ENCODE peak calls at places on chromosome 1, in eight cellular contexts. L, N, X, O, V, D, C and E are unnamed samples.

GRCh38 chr1:210654176-210654786 is 325.6 kb downstream of the HHAT start:
- DNase-seq in N (no peak), L (peak), X (no peak), V (no peak), C (no peak), D (no peak), O (peak), E (no peak)

GRCh38 chr1:89953072-89953626 is 41.8 kb upstream of the ZNF326 start:
- DNase-seq in V (peak), N (peak), O (peak), C (no peak), X (peak), D (peak), L (no peak), E (peak)

GRCh38 chr1:19495816-19496528 is 10.6 kb upstream of the CAPZB start:
- DNase-seq in D (no peak), L (no peak), O (peak), V (no peak), N (peak), X (no peak), C (no peak), E (no peak)

GRCh38 chr1:3491291-3492246 is 37.1 kb downstream of the ARHGEF16 start:
- DNase-seq in O (peak), V (peak), L (peak), D (peak), N (peak), C (peak), X (peak), E (no peak)

GRCh38 chr1:56461158-56462127 is 117.9 kb downstream of the PLPP3 start:
- DNase-seq in O (no peak), C (no peak), D (no peak), N (no peak), V (no peak), L (no peak), X (no peak), E (no peak)

GRCh38 chr1:198118136-198118535 is 38.7 kb upstream of the NEK7 start:
- DNase-seq in D (no peak), X (peak), L (no peak), C (no peak), N (peak), O (peak), V (no peak), E (no peak)

GRCh38 chr1:67833595-67833926 is 294 bp upstream of the GNG12 start:
- DNase-seq in D (no peak), V (no peak), X (no peak), N (peak), C (no peak), L (no peak), O (peak), E (no peak)

GRCh38 chr1:66933887-66934700 is 9.3 kb downstream of the MIER1 start:
- DNase-seq in V (no peak), N (no peak), L (no peak), C (no peak), O (no peak), X (no peak), D (no peak), E (no peak)

GRCh38 chr1:101257500-101258325 is 20.9 kb downstream of the S1PR1 start:
- DNase-seq in O (no peak), L (no peak), C (no peak), X (peak), D (no peak), V (no peak), N (no peak), E (no peak)

GRCh38 chr1:117658676-117659075 is 52.8 kb downstream of the TENT5C start:
- DNase-seq in N (no peak), X (peak), C (no peak), O (no peak), L (no peak), D (peak), V (peak), E (no peak)

GRCh38 chr1:35288761-35289160 is 20.3 kb downstream of the ZMYM4 start:
- DNase-seq in X (no peak), C (no peak), D (no peak), V (no peak), N (peak), L (no peak), O (peak), E (no peak)

GRCh38 chr1:181255270-181255929 is 166.9 kb downstream of the IER5 start:
- DNase-seq in C (no peak), D (no peak), L (no peak), O (peak), N (peak), V (no peak), X (no peak), E (no peak)

GRCh38 chr1:30450148-30450817 is 273.1 kb downstream of the MATN1 start:
- DNase-seq in N (peak), C (no peak), D (no peak), L (no peak), X (no peak), O (no peak), V (no peak), E (no peak)

GRCh38 chr1:36705629-36706028 is 222.9 kb upstream of the CSF3R start:
- DNase-seq in X (no peak), V (no peak), C (no peak), N (no peak), L (no peak), O (no peak), D (no peak), E (peak)

GRCh38 chr1:233359431-233359830 is 31.9 kb downstream of the MAP3K21 start:
- DNase-seq in L (no peak), D (no peak), N (no peak), O (no peak), C (no peak), X (peak), V (no peak), E (no peak)

GRCh38 chr1:10564063-10564462 is 89.3 kb downstream of the PEX14 start:
- DNase-seq in O (no peak), V (no peak), L (no peak), C (no peak), N (no peak), D (no peak), X (no peak), E (no peak)

GRCh38 chr1:18682375-18682774 is 51.7 kb downstream of the PAX7 start:
- DNase-seq in D (no peak), L (no peak), X (no peak), C (no peak), N (no peak), O (no peak), V (no peak), E (no peak)

GRCh38 chr1:147613506-147613905 is 56.8 kb downstream of the ACP6 start:
- DNase-seq in L (peak), O (no peak), C (no peak), V (no peak), N (peak), D (no peak), X (no peak), E (no peak)

GRCh38 chr1:248047008-248047407 is 372 bp downstream of the OR2L3 start:
- DNase-seq in O (no peak), V (no peak), N (no peak), X (no peak), C (no peak), D (no peak), L (no peak), E (no peak)

GRCh38 chr1:181073638-181074037 is 14.9 kb upstream of the IER5 start:
- DNase-seq in C (no peak), O (peak), L (no peak), V (no peak), X (no peak), D (no peak), N (peak), E (peak)

GRCh38 chr1:220189750-220190347 is 82.4 kb downstream of the RAB3GAP2 start:
- DNase-seq in X (no peak), N (peak), V (no peak), O (no peak), D (no peak), C (no peak), L (peak), E (no peak)

GRCh38 chr1:67916439-67916886 is 83.2 kb upstream of the GNG12 start:
- DNase-seq in L (no peak), V (no peak), C (no peak), N (no peak), O (no peak), D (no peak), X (no peak), E (no peak)

GRCh38 chr1:48938975-48939374 is 162.3 kb upstream of the BEND5 start:
- DNase-seq in V (no peak), L (no peak), C (no peak), N (no peak), O (no peak), X (no peak), D (no peak), E (no peak)

GRCh38 chr1:228989676-228989991 is 254.4 kb downstream of the RHOU start:
- DNase-seq in C (no peak), O (no peak), X (no peak), D (no peak), V (no peak), N (no peak), L (no peak), E (no peak)

GRCh38 chr1:117606608-117607261 is 887 bp downstream of the TENT5C start:
- DNase-seq in N (peak), D (peak), L (peak), C (no peak), X (peak), V (peak), O (peak), E (no peak)

GRCh38 chr1:71785470-71785869 is 496.9 kb downstream of the NEGR1 start:
- DNase-seq in D (no peak), L (no peak), O (no peak), X (no peak), C (no peak), V (no peak), N (no peak), E (no peak)

GRCh38 chr1:204803607-204804006 is 67.1 kb upstream of the NFASC start:
- DNase-seq in N (no peak), X (no peak), C (no peak), L (no peak), V (no peak), O (no peak), D (no peak), E (no peak)

GRCh38 chr1:60448866-60449265 is 375.3 kb upstream of the C1orf87 start:
- DNase-seq in D (no peak), X (no peak), L (no peak), V (no peak), O (no peak), N (no peak), C (no peak), E (no peak)

GRCh38 chr1:203631349-203631748 is 4.7 kb downstream of the ATP2B4 start:
- DNase-seq in V (no peak), O (no peak), L (no peak), X (no peak), N (no peak), C (no peak), D (no peak), E (no peak)

GRCh38 chr1:156104065-156104810 is 10.3 kb upstream of the LMNA start:
- DNase-seq in V (peak), D (peak), N (peak), L (peak), C (no peak), O (peak), X (peak), E (no peak)

GRCh38 chr1:53334781-53335180 is 6.9 kb upstream of the LRP8 start:
- DNase-seq in C (no peak), L (no peak), V (peak), D (no peak), X (no peak), O (no peak), N (no peak), E (no peak)

GRCh38 chr1:15408890-15409399 is 743 bp upstream of the EFHD2 start:
- DNase-seq in C (no peak), L (no peak), N (no peak), O (no peak), V (no peak), D (no peak), X (no peak), E (no peak)

GRCh38 chr1:10387611-10388386 is 11.1 kb upstream of the PGD start:
- DNase-seq in X (peak), L (no peak), D (no peak), N (peak), C (no peak), O (peak), V (no peak), E (peak)

GRCh38 chr1:48947761-48948537 is 171.3 kb upstream of the BEND5 start:
- DNase-seq in D (no peak), V (no peak), L (no peak), N (no peak), C (no peak), X (no peak), O (no peak), E (peak)

GRCh38 chr1:25099343-25099951 is 132.9 kb downstream of the SYF2 start:
- DNase-seq in X (peak), V (peak), L (peak), D (no peak), C (peak), N (no peak), O (no peak), E (no peak)

GRCh38 chr1:112808861-112809684 is 93.9 kb upstream of the PPM1J start:
- DNase-seq in X (peak), V (peak), O (peak), D (peak), N (peak), C (peak), L (peak), E (no peak)

GRCh38 chr1:203342192-203342940 is 8.6 kb downstream of the FMOD start:
- DNase-seq in X (peak), L (peak), V (peak), N (peak), D (peak), O (peak), C (no peak), E (peak)

GRCh38 chr1:235648954-235649721 is 446 bp downstream of the GNG4 start:
- DNase-seq in N (peak), C (no peak), O (peak), L (peak), V (peak), D (peak), X (peak), E (peak)